ENCODE peak calls at places on chromosomes 5 and 9, in seven cellular contexts. D is dorsolateral prefrontal cortex; O is GM23338; A is activated CD8-positive, alpha-beta T cell treated with anti-CD3 and anti-CD28 coated beads for 36 hours; V is choroid plexus epithelial cell; F is endothelial cell; J is mammary epithelial cell. N is an unnamed sample.

GRCh38 chr9:85112933-85113418 is 443.4 kb downstream of the NTRK2 start:
- DNase-seq in F (no peak), V (no peak), J (no peak), A (no peak), O (no peak), D (no peak), N (no peak)

GRCh38 chr9:125437771-125438221 is 176.2 kb downstream of the GAPVD1 start:
- DNase-seq in V (no peak), J (no peak), A (no peak), D (no peak), O (no peak), F (no peak), N (no peak)

GRCh38 chr5:122163151-122164069 is 34.1 kb downstream of the ZNF474 start:
- DNase-seq in F (no peak), O (no peak), A (no peak), V (peak), D (no peak), J (peak), N (no peak)

GRCh38 chr9:72540348-72540873 is 19.0 kb downstream of the TMC1 start:
- DNase-seq in J (peak), F (no peak), V (peak), D (no peak), O (no peak), A (no peak), N (no peak)

GRCh38 chr9:96136992-96137665 is 164.8 kb downstream of the HSD17B3 start:
- DNase-seq in O (peak), D (peak), A (peak), J (no peak), V (peak), F (no peak), N (no peak)

GRCh38 chr5:1745190-1745805 is 54.3 kb downstream of the MRPL36 start:
- DNase-seq in F (no peak), D (peak), A (no peak), J (no peak), O (no peak), V (no peak), N (no peak)

GRCh38 chr5:53249529-53249928 is 140.0 kb upstream of the MOCS2 start:
- DNase-seq in A (no peak), V (peak), F (no peak), J (peak), O (no peak), D (no peak), N (no peak)

GRCh38 chr9:127075592-127076380 is 46.6 kb downstream of the ANGPTL2 start:
- DNase-seq in D (no peak), J (no peak), O (peak), F (no peak), V (no peak), A (no peak), N (no peak)

GRCh38 chr5:56168066-56168478 is 65.1 kb downstream of the ANKRD55 start:
- DNase-seq in O (no peak), J (no peak), V (peak), A (no peak), D (no peak), F (no peak), N (no peak)

GRCh38 chr5:111548992-111549649 is 36.8 kb upstream of the STARD4 start:
- DNase-seq in V (no peak), O (no peak), A (no peak), F (no peak), D (no peak), J (no peak), N (no peak)

GRCh38 chr9:17191095-17191494 is 56.3 kb downstream of the CNTLN start:
- DNase-seq in O (no peak), F (no peak), A (no peak), D (no peak), J (no peak), V (peak), N (no peak)

GRCh38 chr9:108119530-108120113 is 630.1 kb upstream of the KLF4 start:
- DNase-seq in O (no peak), A (no peak), J (no peak), D (no peak), F (no peak), V (no peak), N (no peak)

GRCh38 chr9:112064871-112065270 is 110.2 kb downstream of the SUSD1 start:
- DNase-seq in O (no peak), F (no peak), V (no peak), A (no peak), J (no peak), D (no peak), N (no peak)

GRCh38 chr5:912356-913091 is 19.8 kb downstream of the TRIP13 start:
- DNase-seq in J (peak), D (peak), V (peak), O (peak), F (no peak), A (peak), N (no peak)

GRCh38 chr5:64206653-64207052 is 41.0 kb downstream of the RNF180 start:
- DNase-seq in O (peak), V (no peak), A (no peak), D (no peak), F (no peak), J (peak), N (no peak)

GRCh38 chr5:64209353-64209752 is 43.7 kb downstream of the RNF180 start:
- DNase-seq in D (no peak), J (no peak), V (no peak), O (no peak), F (no peak), A (no peak), N (no peak)

GRCh38 chr5:64210866-64211265 is 45.2 kb downstream of the RNF180 start:
- DNase-seq in D (no peak), F (no peak), A (no peak), V (peak), O (peak), J (peak), N (no peak)

GRCh38 chr5:64213568-64213967 is 47.9 kb downstream of the RNF180 start:
- DNase-seq in D (no peak), F (no peak), J (no peak), A (no peak), V (no peak), O (no peak), N (no peak)

GRCh38 chr5:64207978-64208377 is 42.3 kb downstream of the RNF180 start:
- DNase-seq in D (no peak), J (peak), V (peak), F (no peak), O (peak), A (no peak), N (no peak)
- TF ChIP-seq CTCF in D (peak), J (no peak), V (peak), F (peak), O (no peak), A (no peak), N (peak)

DNA sequence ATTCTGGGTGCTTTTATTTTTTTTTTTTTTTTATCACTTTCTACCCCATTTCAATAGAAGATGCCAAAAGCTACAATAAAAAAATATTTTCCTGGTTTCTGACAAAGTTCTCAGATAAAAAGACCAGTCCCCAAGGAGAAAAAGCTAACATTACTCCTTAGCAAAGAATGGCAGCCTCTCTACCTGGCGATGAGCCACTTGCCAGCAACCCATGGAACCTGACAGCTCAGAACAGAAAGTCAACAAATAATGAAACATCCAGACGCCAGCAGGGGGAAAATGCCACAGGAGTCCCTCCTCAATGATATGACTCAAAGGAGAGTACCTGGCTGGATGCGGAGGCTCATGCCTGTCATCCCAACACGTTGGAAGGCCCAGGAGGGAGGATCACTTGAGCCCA is 123.2 kb downstream of the MYO10 start:
- DNase-seq in J (peak), O (peak), D (no peak), F (no peak), V (peak), A (no peak), N (no peak)
- TF ChIP-seq CTCF in J (no peak), O (no peak), D (no peak), F (no peak), V (peak), A (no peak), N (no peak)

DNA sequence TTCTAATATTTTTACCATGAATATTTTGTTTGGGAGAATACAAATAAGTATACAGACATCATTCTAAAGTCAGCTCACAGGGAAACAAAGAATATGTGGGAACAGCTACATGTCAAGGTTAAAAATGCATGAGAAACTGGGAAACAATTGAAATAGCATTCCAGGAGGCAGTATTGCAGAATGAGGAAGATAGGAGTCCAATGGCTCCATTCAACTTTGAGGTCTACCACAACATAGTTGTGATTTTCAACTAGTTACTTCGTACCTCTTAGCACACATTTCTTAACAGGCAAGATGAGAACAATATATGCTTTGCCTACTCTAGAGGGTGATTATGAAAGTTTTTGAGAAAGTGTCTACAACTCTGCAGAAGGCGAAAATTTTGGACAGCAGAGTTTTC is 35.2 kb upstream of the CAST start:
- DNase-seq in D (no peak), O (no peak), J (peak), A (no peak), F (no peak), V (peak), N (no peak)
- TF ChIP-seq CTCF in D (no peak), O (no peak), J (no peak), A (no peak), F (no peak), V (no peak), N (no peak)

GRCh38 chr5:23994581-23995370 is 487.4 kb downstream of the PRDM9 start:
- DNase-seq in V (no peak), F (no peak), D (no peak), J (no peak), A (no peak), O (peak), N (no peak)
- TF ChIP-seq CTCF in V (no peak), F (peak), D (peak), J (peak), A (no peak), O (no peak), N (no peak)

DNA sequence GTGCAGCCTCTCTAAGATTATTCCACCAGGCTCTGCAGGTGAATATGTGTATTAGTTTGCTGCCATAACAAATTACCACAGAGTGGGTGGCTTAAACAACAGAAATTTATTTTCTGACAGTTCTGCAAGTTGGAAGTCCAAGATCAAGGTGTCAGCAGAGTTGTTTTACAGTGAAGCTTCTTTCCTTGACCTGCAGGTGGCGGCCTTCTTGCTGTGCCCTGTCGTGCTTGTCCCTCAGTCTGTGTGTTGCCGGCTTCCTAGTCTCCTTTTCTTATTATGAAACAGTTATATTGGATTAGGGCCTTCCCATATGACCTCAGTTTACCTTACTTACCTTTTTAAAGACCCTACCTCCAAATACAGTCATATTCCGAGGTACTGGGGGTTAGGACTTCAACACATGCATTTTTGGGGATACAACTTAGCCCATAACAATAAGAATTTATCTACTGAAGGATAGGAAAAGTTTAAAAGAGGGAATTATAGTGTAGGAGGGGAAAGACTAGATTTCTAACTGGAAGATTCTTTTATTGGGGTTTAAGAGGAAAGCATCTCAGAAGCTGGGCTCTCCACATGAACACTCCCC is 97.4 kb downstream of the OSTF1 start:
- DNase-seq in V (peak), D (no peak), A (peak), O (peak), J (no peak), F (peak), N (no peak)
- TF ChIP-seq CTCF in V (peak), D (peak), A (peak), O (peak), J (peak), F (peak), N (peak)

GRCh38 chr9:98520221-98520920 is 188.4 kb downstream of the GABBR2 start:
- DNase-seq in V (no peak), J (no peak), A (no peak), D (no peak), F (no peak), O (no peak), N (no peak)

GRCh38 chr9:98519641-98520040 is 189.1 kb downstream of the GABBR2 start:
- DNase-seq in D (no peak), V (no peak), J (no peak), F (no peak), O (no peak), A (no peak), N (no peak)

GRCh38 chr9:98522487-98522886 is 186.2 kb downstream of the GABBR2 start:
- DNase-seq in O (no peak), J (no peak), D (no peak), F (no peak), V (no peak), A (no peak), N (no peak)

GRCh38 chr9:98521141-98521540 is 187.6 kb downstream of the GABBR2 start:
- DNase-seq in F (no peak), A (no peak), V (peak), J (peak), O (no peak), D (no peak), N (no peak)

GRCh38 chr9:98523231-98523901 is 185.4 kb downstream of the GABBR2 start:
- DNase-seq in D (no peak), J (peak), F (no peak), A (no peak), O (peak), V (peak), N (no peak)
- TF ChIP-seq CTCF in D (no peak), J (peak), F (no peak), A (no peak), O (peak), V (peak), N (no peak)

DNA sequence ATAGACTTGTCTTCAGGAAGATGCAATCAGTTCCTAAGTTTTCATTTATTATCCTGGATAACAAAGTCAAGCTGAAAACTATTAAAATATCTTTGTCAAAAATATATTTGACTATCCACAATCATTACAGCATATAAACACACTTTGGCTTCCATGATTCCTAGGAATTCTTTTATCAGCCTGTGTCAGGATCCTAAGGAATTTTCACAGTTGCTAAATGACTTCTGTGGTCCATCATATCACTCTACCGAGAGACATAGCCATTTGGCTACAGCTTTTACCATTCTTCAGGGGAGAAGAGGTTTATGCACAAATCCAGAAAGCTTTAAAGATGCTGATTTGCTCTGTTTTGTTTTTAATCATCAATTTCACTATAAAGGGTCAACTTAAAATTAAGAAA is 128.3 kb downstream of the MLLT3 start:
- DNase-seq in A (no peak), J (no peak), V (no peak), F (no peak), D (no peak), O (no peak), N (no peak)
- TF ChIP-seq CTCF in A (no peak), J (no peak), V (no peak), F (no peak), D (no peak), O (no peak), N (no peak)

DNA sequence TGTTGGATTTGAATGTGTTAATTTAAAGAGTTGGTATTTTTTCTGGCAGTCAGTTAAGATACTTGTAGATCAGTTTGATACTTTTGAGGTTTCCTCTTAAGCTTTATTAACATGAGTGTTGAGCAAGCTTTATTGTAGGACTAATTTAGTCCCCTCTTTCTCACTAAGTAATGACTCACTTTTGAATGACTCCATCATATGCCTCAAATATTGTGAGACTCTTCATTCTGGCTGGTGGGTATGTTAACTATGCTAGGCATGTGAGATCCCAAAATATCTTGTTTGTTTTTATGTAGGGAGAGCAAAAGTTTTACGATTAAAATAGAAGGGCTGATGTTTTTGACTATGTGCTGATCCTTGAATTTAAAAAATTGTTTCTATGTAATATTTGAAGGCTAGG is 355.7 kb downstream of the IZUMO3 start:
- DNase-seq in D (no peak), A (no peak), O (no peak), F (no peak), V (no peak), J (peak), N (no peak)
- TF ChIP-seq CTCF in D (no peak), A (no peak), O (no peak), F (no peak), V (no peak), J (no peak), N (no peak)